ENCODE peak calls at places on chromosomes 5 and 9, in six cellular contexts. Y, T, W, A, K and D are unnamed samples.

GRCh38 chr9:129473523-129474244 is 147.2 kb downstream of the C9orf50 start:
- DNase-seq in Y (no peak), T (peak), W (no peak), A (no peak), K (no peak), D (no peak)

GRCh38 chr5:26482817-26483375 is 555.5 kb downstream of the CDH9 start:
- DNase-seq in Y (peak), T (peak), W (peak), A (no peak), K (peak), D (peak)

GRCh38 chr5:17879276-17879675 is 245.0 kb downstream of the TAF11L14 start:
- DNase-seq in Y (no peak), T (no peak), W (no peak), A (no peak), K (no peak), D (no peak)

GRCh38 chr5:134586866-134587524 is 45.6 kb downstream of the SAR1B start:
- DNase-seq in Y (peak), T (peak), W (peak), A (peak), K (peak), D (peak)

GRCh38 chr9:74497750-74498615 is 848 bp downstream of the RORB start:
- DNase-seq in Y (no peak), T (no peak), W (peak), A (no peak), K (no peak), D (no peak)

GRCh38 chr9:128470560-128470959 is 14.8 kb downstream of the ODF2 start:
- DNase-seq in Y (no peak), T (no peak), W (no peak), A (no peak), K (no peak), D (peak)

GRCh38 chr5:100469780-100470179 is 65.4 kb upstream of the FAM174A start:
- DNase-seq in Y (no peak), T (no peak), W (no peak), A (peak), K (no peak), D (no peak)

GRCh38 chr9:134267305-134268265 is 58.7 kb upstream of the RXRA start:
- DNase-seq in Y (peak), T (no peak), W (no peak), A (no peak), K (no peak), D (no peak)

GRCh38 chr9:92763721-92764380 is 782 bp downstream of the BICD2 start:
- DNase-seq in Y (no peak), T (peak), W (peak), A (no peak), K (no peak), D (peak)

GRCh38 chr5:113205807-113206206 is 229.0 kb downstream of the TSSK1B start:
- DNase-seq in Y (peak), T (no peak), W (no peak), A (no peak), K (no peak), D (no peak)

GRCh38 chr9:134783699-134784039 is 96.9 kb upstream of the FCN2 start:
- DNase-seq in Y (no peak), T (no peak), W (no peak), A (no peak), K (no peak), D (no peak)

GRCh38 chr5:73459366-73459765 is 10.8 kb upstream of the FOXD1 start:
- DNase-seq in Y (no peak), T (no peak), W (no peak), A (no peak), K (no peak), D (no peak)

GRCh38 chr9:16203735-16204573 is 651.1 kb downstream of the CCDC171 start:
- DNase-seq in Y (no peak), T (no peak), W (no peak), A (no peak), K (no peak), D (no peak)

GRCh38 chr9:17600962-17601593 is 22.2 kb downstream of the SH3GL2 start:
- DNase-seq in Y (no peak), T (no peak), W (no peak), A (no peak), K (no peak), D (no peak)

GRCh38 chr5:10173716-10174115 is 76.0 kb downstream of the ATPSCKMT start:
- DNase-seq in Y (no peak), T (no peak), W (no peak), A (no peak), K (no peak), D (peak)

GRCh38 chr9:92094655-92095054 is 20.6 kb downstream of the SPTLC1 start:
- DNase-seq in Y (peak), T (peak), W (no peak), A (no peak), K (no peak), D (no peak)

GRCh38 chr9:34884732-34885131 is 73.4 kb upstream of the PHF24 start:
- DNase-seq in Y (no peak), T (no peak), W (no peak), A (peak), K (no peak), D (no peak)

GRCh38 chr5:150559088-150559487 is 51.2 kb downstream of the NDST1 start:
- DNase-seq in Y (no peak), T (no peak), W (no peak), A (no peak), K (no peak), D (no peak)

GRCh38 chr9:83957029-83957513 is 22.9 kb downstream of the HNRNPK start:
- DNase-seq in Y (no peak), T (no peak), W (no peak), A (no peak), K (no peak), D (no peak)

GRCh38 chr9:83959061-83959460 is 21.0 kb downstream of the HNRNPK start:
- DNase-seq in Y (peak), T (no peak), W (no peak), A (no peak), K (no peak), D (no peak)

GRCh38 chr9:83956288-83957028 is 23.6 kb downstream of the HNRNPK start:
- DNase-seq in Y (peak), T (peak), W (peak), A (no peak), K (no peak), D (peak)

GRCh38 chr9:83960991-83961390 is 19.0 kb downstream of the HNRNPK start:
- DNase-seq in Y (no peak), T (no peak), W (no peak), A (no peak), K (no peak), D (peak)

DNA sequence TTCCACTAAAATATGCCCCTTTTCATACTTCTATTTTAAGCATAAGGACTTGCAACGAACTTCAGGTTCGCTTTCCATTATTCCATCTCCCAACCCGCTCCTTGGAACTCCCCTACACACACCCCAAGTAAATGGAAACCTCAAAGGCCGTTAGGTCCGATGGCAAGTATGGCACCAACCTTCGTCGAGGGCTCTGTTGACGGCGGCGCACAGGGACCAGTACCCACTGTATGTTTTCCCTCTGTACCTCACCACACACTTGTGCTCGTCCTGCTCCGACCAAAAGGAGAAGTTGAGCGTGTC is 24.1 kb downstream of the HNRNPK start:
- DNase-seq in Y (peak), T (peak), W (no peak), A (no peak), K (no peak), D (peak)
- TF ChIP-seq GABPA in Y (no peak), T (no peak), W (no peak), A (no peak), K (no peak), D (no peak)

DNA sequence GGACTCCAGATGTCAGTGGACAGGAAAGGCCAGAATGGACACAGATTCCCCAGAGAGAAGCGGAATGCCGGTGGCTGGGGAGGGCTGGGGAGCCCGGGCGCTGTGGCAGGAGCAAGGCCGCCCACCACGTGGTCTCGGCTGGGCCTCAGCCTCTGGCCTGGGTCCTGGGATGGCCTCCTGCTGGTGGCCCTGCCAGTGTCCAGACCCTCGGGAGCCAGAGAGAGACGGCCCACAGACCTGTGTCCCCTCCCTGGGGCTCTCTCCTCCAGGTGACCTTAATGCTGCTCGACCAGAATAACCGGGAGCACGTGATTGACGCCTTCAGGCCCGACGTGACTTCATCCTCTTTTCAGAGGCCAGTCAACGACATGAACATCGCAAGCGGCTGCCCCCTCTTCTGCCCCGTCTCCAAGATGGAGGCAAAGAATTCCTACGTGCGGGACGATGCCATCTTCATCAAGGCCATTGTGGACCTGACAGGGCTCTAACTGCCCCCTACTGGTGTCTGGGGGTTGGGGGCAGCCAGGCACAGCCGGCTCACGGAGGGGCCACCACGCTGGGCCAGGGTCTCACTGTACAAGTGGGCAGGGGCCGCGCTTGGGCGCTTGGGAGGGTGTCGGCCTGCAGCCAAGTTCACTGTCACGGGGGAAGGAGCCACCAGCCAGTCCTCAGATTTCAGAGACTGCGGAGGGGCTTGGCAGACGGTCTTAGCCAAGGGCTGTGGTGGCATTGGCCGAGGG is 19.0 kb downstream of the FBXW5 start:
- DNase-seq in Y (no peak), T (no peak), W (no peak), A (no peak), K (no peak), D (no peak)
- TF ChIP-seq CTCF in Y (peak), T (peak), W (no peak), A (no peak), K (peak), D (no peak)

DNA sequence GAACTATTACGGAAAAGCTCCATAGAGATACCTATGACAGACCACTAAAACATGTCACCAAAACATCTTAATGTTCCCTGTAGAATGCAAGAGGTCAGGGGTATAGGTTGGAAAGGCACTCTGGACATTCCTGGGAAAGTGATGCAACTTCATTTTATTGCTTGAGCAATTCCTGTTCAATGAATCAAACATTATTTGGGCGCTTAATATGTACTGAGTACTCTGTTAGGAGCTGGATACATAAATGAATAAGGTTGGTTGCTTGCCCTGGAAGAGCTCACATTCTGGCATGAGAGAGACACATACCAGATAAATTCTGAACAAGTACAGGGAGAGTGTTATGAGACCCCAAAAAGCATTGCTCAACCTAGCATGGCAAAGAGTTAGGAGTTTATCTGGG is 408.9 kb upstream of the DMAC1 start:
- DNase-seq in Y (no peak), T (no peak), W (no peak), A (no peak), K (no peak), D (no peak)
- TF ChIP-seq GABPA in Y (no peak), T (no peak), W (no peak), A (no peak), K (no peak), D (no peak)

DNA sequence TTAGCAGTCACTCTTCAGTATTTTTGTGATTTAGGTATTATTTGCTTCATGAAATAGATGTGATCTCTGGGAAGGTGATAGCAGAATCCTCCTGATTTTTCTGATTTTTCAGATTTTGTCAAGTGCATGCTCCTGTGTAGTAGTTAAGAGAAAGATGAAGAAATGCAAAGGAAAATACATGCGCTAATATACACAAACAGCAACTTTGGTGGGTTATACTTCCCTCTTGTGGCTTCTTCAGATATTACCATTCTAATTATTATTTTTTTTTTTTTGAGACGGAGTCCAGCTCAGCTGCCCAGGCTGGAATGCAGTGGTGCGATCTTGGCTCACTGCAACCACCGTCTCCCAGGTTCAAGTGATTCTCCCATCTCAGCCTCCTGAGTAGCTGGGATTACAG is 31.7 kb downstream of the LMNB1 start:
- DNase-seq in Y (peak), T (peak), W (peak), A (no peak), K (no peak), D (no peak)
- TF ChIP-seq CTCF in Y (no peak), T (peak), W (peak), A (peak), K (no peak), D (no peak)

GRCh38 chr5:32339198-32339597 is 26.5 kb upstream of the MTMR12 start:
- DNase-seq in Y (no peak), T (peak), W (no peak), A (no peak), K (no peak), D (no peak)
- TF ChIP-seq GABPA in Y (no peak), T (no peak), W (no peak), A (no peak), K (no peak), D (no peak)